ENCODE peak calls at places on chromosome 12, in eight cellular contexts. C, N, O, X, Z, B, G and U are unnamed samples.

GRCh38 chr12:24595652-24596235 is 353.2 kb downstream of the BCAT1 start:
- DNase-seq in C (no peak), N (no peak), O (no peak), X (no peak), Z (no peak), B (peak; percentile 19), G (no peak), U (peak; percentile 3)

GRCh38 chr12:70842942-70843341 is 77.6 kb downstream of the PTPRR start:
- DNase-seq in C (no peak), N (no peak), O (no peak), X (no peak), Z (no peak), B (no peak), G (no peak), U (no peak)

GRCh38 chr12:127803545-127803944 is 463.4 kb upstream of the TMEM132C start:
- DNase-seq in C (no peak), N (no peak), O (no peak), X (no peak), Z (no peak), B (peak; percentile 65), G (no peak), U (no peak)

GRCh38 chr12:102959391-102959790 is 1.9 kb downstream of the ASCL1 start:
- DNase-seq in C (no peak), N (no peak), O (no peak), X (no peak), Z (no peak), B (no peak), G (no peak), U (no peak)

GRCh38 chr12:1640630-1641234 is 11.7 kb downstream of the WNT5B start:
- DNase-seq in C (no peak), N (no peak), O (no peak), X (no peak), Z (no peak), B (no peak), G (no peak), U (no peak)

GRCh38 chr12:104930388-104931326 is 27.4 kb downstream of the SLC41A2 start:
- DNase-seq in C (no peak), N (peak; percentile 82), O (peak; percentile 19), X (no peak), Z (peak; percentile 63), B (peak; percentile 59), G (no peak), U (peak; percentile 26)

GRCh38 chr12:54421175-54421872 is 2.3 kb upstream of the ITGA5 start:
- DNase-seq in C (no peak), N (no peak), O (no peak), X (no peak), Z (no peak), B (peak; percentile 91), G (no peak), U (no peak)

GRCh38 chr12:51548241-51548640 is 42.8 kb upstream of the SCN8A start:
- DNase-seq in C (no peak), N (no peak), O (no peak), X (no peak), Z (no peak), B (no peak), G (no peak), U (no peak)

GRCh38 chr12:68189766-68190700 is 30.5 kb upstream of the IFNG start:
- DNase-seq in C (no peak), N (peak; percentile 84), O (no peak), X (no peak), Z (peak; percentile 45), B (peak; percentile 90), G (no peak), U (peak; percentile 87)

GRCh38 chr12:3821441-3821840 is 51.8 kb downstream of the PARP11 start:
- DNase-seq in C (no peak), N (no peak), O (no peak), X (no peak), Z (no peak), B (no peak), G (no peak), U (no peak)

GRCh38 chr12:107329569-107330324 is 236.4 kb upstream of the CRY1 start:
- DNase-seq in C (no peak), N (peak; percentile 62), O (no peak), X (no peak), Z (no peak), B (no peak), G (no peak), U (no peak)

GRCh38 chr12:2326470-2326869 is 273.7 kb downstream of the CACNA1C start:
- DNase-seq in C (no peak), N (no peak), O (no peak), X (no peak), Z (no peak), B (no peak), G (no peak), U (no peak)

GRCh38 chr12:19482036-19482435 is 42.7 kb downstream of the AEBP2 start:
- DNase-seq in C (no peak), N (peak; percentile 47), O (no peak), X (no peak), Z (no peak), B (no peak), G (no peak), U (no peak)

GRCh38 chr12:10721654-10722501 is 1.2 kb downstream of the YBX3 start:
- DNase-seq in C (peak; percentile 95), N (peak; percentile 99), O (peak; percentile 28), X (peak; percentile 13), Z (peak; percentile 69), B (peak; percentile 95), G (peak; percentile 94), U (peak; percentile 65)

GRCh38 chr12:62684586-62685295 is 218.1 kb downstream of the MON2 start:
- DNase-seq in C (no peak), N (no peak), O (no peak), X (no peak), Z (no peak), B (no peak), G (no peak), U (no peak)

GRCh38 chr12:45674583-45674982 is 54.9 kb upstream of the ARID2 start:
- DNase-seq in C (peak; percentile 76), N (peak; percentile 25), O (no peak), X (no peak), Z (no peak), B (peak; percentile 90), G (peak; percentile 73), U (peak; percentile 89)

GRCh38 chr12:121576851-121577391 is 3.9 kb downstream of the KDM2B start:
- DNase-seq in C (peak; percentile 81), N (peak; percentile 83), O (no peak), X (no peak), Z (no peak), B (peak; percentile 78), G (no peak), U (peak; percentile 62)

GRCh38 chr12:93039062-93039461 is 110.0 kb upstream of the EEA1 start:
- DNase-seq in C (no peak), N (no peak), O (no peak), X (no peak), Z (no peak), B (no peak), G (no peak), U (no peak)

GRCh38 chr12:97272471-97272870 is 190.1 kb upstream of the RMST start:
- DNase-seq in C (no peak), N (no peak), O (no peak), X (no peak), Z (no peak), B (no peak), G (no peak), U (no peak)

GRCh38 chr12:46208370-46208769 is 60.5 kb downstream of the SLC38A1 start:
- DNase-seq in C (no peak), N (no peak), O (no peak), X (no peak), Z (no peak), B (no peak), G (no peak), U (no peak)

GRCh38 chr12:131102493-131102931 is 148.8 kb downstream of the ADGRD1 start:
- DNase-seq in C (no peak), N (no peak), O (no peak), X (no peak), Z (no peak), B (no peak), G (peak; percentile 55), U (no peak)

GRCh38 chr12:65998031-65998430 is 132.5 kb downstream of the LLPH start:
- DNase-seq in C (no peak), N (no peak), O (no peak), X (no peak), Z (no peak), B (no peak), G (no peak), U (no peak)

GRCh38 chr12:108634225-108634795 is 616 bp upstream of the SELPLG start:
- DNase-seq in C (no peak), N (no peak), O (no peak), X (no peak), Z (peak; percentile 74), B (peak; percentile 80), G (no peak), U (peak; percentile 85)

GRCh38 chr12:122793685-122794106 is 19.3 kb downstream of the CCDC62 start:
- DNase-seq in C (peak; percentile 38), N (peak; percentile 70), O (no peak), X (no peak), Z (no peak), B (peak; percentile 50), G (no peak), U (peak; percentile 37)

GRCh38 chr12:124420972-124421674 is 126.2 kb downstream of the RFLNA start:
- DNase-seq in C (no peak), N (no peak), O (no peak), X (no peak), Z (no peak), B (no peak), G (no peak), U (no peak)

GRCh38 chr12:88419794-88420193 is 160.5 kb downstream of the KITLG start:
- DNase-seq in C (no peak), N (peak; percentile 13), O (no peak), X (no peak), Z (no peak), B (peak; percentile 50), G (no peak), U (no peak)

GRCh38 chr12:43402431-43402830 is 149.6 kb downstream of the ADAMTS20 start:
- DNase-seq in C (no peak), N (no peak), O (no peak), X (no peak), Z (no peak), B (no peak), G (no peak), U (no peak)

GRCh38 chr12:119475650-119476049 is 117.9 kb upstream of the TMEM233 start:
- DNase-seq in C (no peak), N (no peak), O (no peak), X (no peak), Z (no peak), B (no peak), G (no peak), U (no peak)

GRCh38 chr12:7716391-7716790 is 5.2 kb downstream of the DPPA3 start:
- DNase-seq in C (no peak), N (no peak), O (no peak), X (no peak), Z (no peak), B (peak; percentile 13), G (no peak), U (no peak)

GRCh38 chr12:117907108-117907689 is 61.6 kb downstream of the KSR2 start:
- DNase-seq in C (no peak), N (no peak), O (no peak), X (no peak), Z (no peak), B (no peak), G (no peak), U (no peak)

GRCh38 chr12:28378749-28379148 is 188.5 kb downstream of the CCDC91 start:
- DNase-seq in C (no peak), N (peak; percentile 52), O (no peak), X (no peak), Z (no peak), B (peak; percentile 73), G (no peak), U (no peak)

GRCh38 chr12:24820872-24821271 is 128.0 kb downstream of the BCAT1 start:
- DNase-seq in C (no peak), N (peak; percentile 53), O (no peak), X (no peak), Z (no peak), B (peak; percentile 77), G (no peak), U (no peak)

GRCh38 chr12:121400332-121401139 is 618 bp downstream of the RNF34 start:
- DNase-seq in C (no peak), N (peak; percentile 65), O (peak; percentile 50), X (peak; percentile 49), Z (peak; percentile 75), B (peak; percentile 49), G (no peak), U (peak; percentile 22)